ENCODE peak calls at places on chromosomes 2 and 18, in four cellular contexts. One of them, this sample, is unnamed.
A peak's percentile ranks its signal among the peaks of the same experiment; 100 is the strongest.

GRCh38 chr2:159265171-159265576 is 21.3 kb downstream of the WDSUB1 start:
- DNase-seq in GM12878: no peak
- DNase-seq in keratinocyte: no peak
- DNase-seq in heart left ventricle: no peak
- DNase-seq in this sample: no peak

GRCh38 chr2:40955635-40956034 is 503.7 kb upstream of the SLC8A1 start:
- DNase-seq in GM12878: no peak
- DNase-seq in keratinocyte: no peak
- DNase-seq in heart left ventricle: no peak
- DNase-seq in this sample: no peak

GRCh38 chr2:99635710-99636431 is 146.1 kb upstream of the REV1 start:
- DNase-seq in GM12878: no peak
- DNase-seq in keratinocyte: no peak
- DNase-seq in heart left ventricle: peak; percentile 62
- DNase-seq in this sample: peak; percentile 82

GRCh38 chr2:10419553-10420257 is 28.4 kb downstream of the ODC1 start:
- DNase-seq in GM12878: no peak
- DNase-seq in keratinocyte: no peak
- DNase-seq in heart left ventricle: no peak
- DNase-seq in this sample: no peak

GRCh38 chr2:47520825-47521665 is 118.1 kb downstream of the MSH2 start:
- DNase-seq in GM12878: peak; percentile 28
- DNase-seq in keratinocyte: no peak
- DNase-seq in heart left ventricle: peak; percentile 24
- DNase-seq in this sample: peak; percentile 59

GRCh38 chr2:96325884-96326255 is 753 bp downstream of the ITPRIPL1 start:
- DNase-seq in GM12878: no peak
- DNase-seq in keratinocyte: no peak
- DNase-seq in heart left ventricle: no peak
- DNase-seq in this sample: no peak

GRCh38 chr2:223460774-223461211 is 141.4 kb downstream of the SCG2 start:
- DNase-seq in GM12878: no peak
- DNase-seq in keratinocyte: peak; percentile 15
- DNase-seq in heart left ventricle: no peak
- DNase-seq in this sample: no peak

GRCh38 chr18:5868218-5868904 is 27.0 kb downstream of the TMEM200C start:
- DNase-seq in GM12878: peak; percentile 16
- DNase-seq in keratinocyte: peak; percentile 28
- DNase-seq in heart left ventricle: peak; percentile 65
- DNase-seq in this sample: peak; percentile 34

GRCh38 chr18:77248873-77249582 is 620 bp upstream of the GALR1 start:
- DNase-seq in GM12878: no peak
- DNase-seq in keratinocyte: no peak
- DNase-seq in heart left ventricle: no peak
- DNase-seq in this sample: no peak

GRCh38 chr2:16774980-16775963 is 109.6 kb upstream of the CYRIA start:
- DNase-seq in GM12878: no peak
- DNase-seq in keratinocyte: no peak
- DNase-seq in heart left ventricle: no peak
- DNase-seq in this sample: no peak

GRCh38 chr2:58856100-58856499 is 615.0 kb upstream of the FANCL start:
- DNase-seq in GM12878: no peak
- DNase-seq in keratinocyte: no peak
- DNase-seq in heart left ventricle: no peak
- DNase-seq in this sample: no peak

GRCh38 chr2:58852905-58853304 is 611.8 kb upstream of the FANCL start:
- DNase-seq in GM12878: no peak
- DNase-seq in keratinocyte: no peak
- DNase-seq in heart left ventricle: no peak
- DNase-seq in this sample: no peak

GRCh38 chr2:58852243-58852642 is 611.1 kb upstream of the FANCL start:
- DNase-seq in GM12878: no peak
- DNase-seq in keratinocyte: no peak
- DNase-seq in heart left ventricle: no peak
- DNase-seq in this sample: no peak

GRCh38 chr2:58851598-58851997 is 610.5 kb upstream of the FANCL start:
- DNase-seq in GM12878: no peak
- DNase-seq in keratinocyte: no peak
- DNase-seq in heart left ventricle: no peak
- DNase-seq in this sample: no peak

GRCh38 chr2:58853420-58853819 is 612.3 kb upstream of the FANCL start:
- DNase-seq in GM12878: no peak
- DNase-seq in keratinocyte: no peak
- DNase-seq in heart left ventricle: no peak
- DNase-seq in this sample: no peak
- TF ChIP-seq CTCF in GM12878: no peak
- TF ChIP-seq CTCF in keratinocyte: no peak
- TF ChIP-seq CTCF in heart left ventricle: no peak
- TF ChIP-seq CTCF in this sample: no peak

GRCh38 chr18:26575865-26576217 is 27.5 kb upstream of the KCTD1 start:
- DNase-seq in GM12878: no peak
- DNase-seq in keratinocyte: peak; percentile 7
- DNase-seq in heart left ventricle: no peak
- DNase-seq in this sample: no peak
- H3K4me3 ChIP-seq in GM12878: no peak overlapping the region
- H3K4me3 ChIP-seq in keratinocyte: peak overlapping the region; percentile 32
- H3K4me3 ChIP-seq in heart left ventricle: no peak overlapping the region
- H3K4me3 ChIP-seq in this sample: peak overlapping the region; percentile 63

GRCh38 chr2:22458439-22458838 is 926.5 kb upstream of the KLHL29 start:
- DNase-seq in GM12878: no peak
- DNase-seq in keratinocyte: no peak
- DNase-seq in heart left ventricle: no peak
- DNase-seq in this sample: no peak
- H3K9me3 ChIP-seq in GM12878: no peaks in the 10 kb centered on the region
- H3K9me3 ChIP-seq in keratinocyte: no peaks in the 10 kb centered on the region
- H3K9me3 ChIP-seq in heart left ventricle: no peaks in the 10 kb centered on the region
- H3K9me3 ChIP-seq in this sample: no peaks in the 10 kb centered on the region

DNA sequence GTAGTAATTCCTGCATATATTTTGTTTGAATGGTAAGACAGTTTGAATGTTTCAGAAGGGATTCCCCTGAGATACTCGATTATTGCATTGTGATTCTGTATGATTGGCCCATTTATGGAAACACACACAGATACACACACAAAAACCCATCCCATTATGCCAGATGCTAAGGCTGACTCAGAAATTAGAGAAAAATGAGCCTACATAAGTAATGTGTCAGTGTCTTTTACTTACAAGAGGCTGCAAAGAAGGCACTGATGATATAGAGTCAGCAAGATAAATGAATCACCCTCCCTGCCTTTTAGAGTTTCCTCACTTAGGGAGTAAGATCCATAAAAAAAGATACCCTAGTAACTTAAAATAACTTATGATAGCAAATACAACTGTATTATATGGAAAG is 1481.1 kb upstream of the ACVR2A start:
- DNase-seq in GM12878: no peak
- DNase-seq in keratinocyte: no peak
- DNase-seq in heart left ventricle: no peak
- DNase-seq in this sample: no peak
- TF ChIP-seq CTCF in GM12878: no peak
- TF ChIP-seq CTCF in keratinocyte: no peak
- TF ChIP-seq CTCF in heart left ventricle: no peak
- TF ChIP-seq CTCF in this sample: no peak

GRCh38 chr2:160397530-160397865 is 96.1 kb downstream of the RBMS1 start:
- DNase-seq in GM12878: no peak
- DNase-seq in keratinocyte: no peak
- DNase-seq in heart left ventricle: no peak
- DNase-seq in this sample: no peak

GRCh38 chr2:160390544-160391258 is 102.9 kb downstream of the RBMS1 start:
- DNase-seq in GM12878: no peak
- DNase-seq in keratinocyte: no peak
- DNase-seq in heart left ventricle: no peak
- DNase-seq in this sample: no peak

GRCh38 chr2:160389875-160390274 is 103.7 kb downstream of the RBMS1 start:
- DNase-seq in GM12878: no peak
- DNase-seq in keratinocyte: no peak
- DNase-seq in heart left ventricle: no peak
- DNase-seq in this sample: no peak

GRCh38 chr2:160392201-160392600 is 101.4 kb downstream of the RBMS1 start:
- DNase-seq in GM12878: no peak
- DNase-seq in keratinocyte: no peak
- DNase-seq in heart left ventricle: no peak
- DNase-seq in this sample: no peak

DNA sequence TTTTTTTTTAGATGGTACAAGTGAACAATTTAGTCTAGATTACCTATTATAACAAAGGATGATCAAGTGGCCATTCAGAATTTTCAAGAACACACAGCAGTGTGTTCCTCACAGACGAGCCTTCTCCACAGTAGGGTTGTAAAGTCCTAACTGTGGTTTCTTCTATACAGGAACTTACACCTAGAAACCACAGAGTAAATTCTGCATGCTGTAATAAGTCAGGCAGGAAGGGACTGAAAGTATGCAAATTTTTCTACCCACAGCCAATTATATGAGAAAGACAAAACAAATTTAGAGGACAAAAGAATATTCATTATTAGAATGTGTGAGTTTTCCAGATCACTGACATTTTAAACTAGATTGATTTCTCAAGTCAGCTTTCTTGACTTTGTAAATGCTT is 99.5 kb downstream of the RBMS1 start:
- DNase-seq in GM12878: peak; percentile 26
- DNase-seq in keratinocyte: no peak
- DNase-seq in heart left ventricle: no peak
- DNase-seq in this sample: no peak
- H3K4me3 ChIP-seq in GM12878: no peak overlapping the region
- H3K4me3 ChIP-seq in keratinocyte: no peak overlapping the region
- H3K4me3 ChIP-seq in heart left ventricle: no peak overlapping the region
- H3K4me3 ChIP-seq in this sample: no peak overlapping the region

GRCh38 chr2:238776003-238776640 is 71.8 kb upstream of the TWIST2 start:
- DNase-seq in GM12878: no peak
- DNase-seq in keratinocyte: no peak
- DNase-seq in heart left ventricle: no peak
- DNase-seq in this sample: no peak
- H3K9me3 ChIP-seq in GM12878: no peaks in the 10 kb centered on the region
- H3K9me3 ChIP-seq in keratinocyte: peaks cover 12% of the 10 kb centered on the region
- H3K9me3 ChIP-seq in heart left ventricle: no peaks in the 10 kb centered on the region
- H3K9me3 ChIP-seq in this sample: no peaks in the 10 kb centered on the region

DNA sequence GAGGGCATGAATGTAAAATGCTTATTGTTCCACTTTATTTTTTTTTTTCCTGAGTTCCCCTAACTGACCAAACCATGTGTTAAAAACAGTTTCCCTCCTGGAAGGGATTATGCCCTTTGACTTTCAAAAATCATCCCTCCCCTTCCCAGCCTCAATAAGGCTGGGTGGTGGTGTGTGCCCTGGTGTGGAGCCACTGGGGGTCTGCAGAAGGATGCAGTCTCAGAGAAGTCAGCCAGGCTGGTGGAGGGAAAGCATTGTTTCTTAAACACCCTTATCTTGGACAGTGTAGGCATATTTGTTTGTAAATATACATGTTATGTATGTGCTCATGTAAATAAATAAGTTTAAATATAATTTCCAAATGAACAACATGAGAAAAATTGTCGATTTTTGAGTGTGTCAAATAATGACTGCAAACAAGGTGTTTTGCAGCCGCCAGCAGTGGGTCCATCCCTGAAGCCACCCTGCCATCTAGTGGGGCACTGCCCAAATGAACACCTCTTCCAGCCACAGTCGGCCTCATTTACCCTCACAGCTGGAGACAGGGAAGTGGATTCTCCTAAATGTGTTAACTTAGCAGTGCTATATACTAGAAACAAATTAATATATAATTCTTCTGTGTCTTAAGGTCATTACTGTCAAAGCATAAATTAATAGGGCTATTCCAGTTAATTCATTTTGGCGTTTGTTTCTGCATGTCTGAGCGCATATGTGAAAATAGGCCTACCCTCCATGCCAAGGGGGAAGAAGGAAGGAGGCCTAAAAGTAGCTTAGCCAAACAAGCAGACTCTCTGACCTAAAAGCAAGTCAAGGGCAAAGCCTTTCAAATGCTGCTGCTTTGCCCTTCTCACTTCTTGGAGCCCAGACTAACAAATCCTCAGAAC is 209.6 kb upstream of the PIK3C3 start:
- DNase-seq in GM12878: no peak
- DNase-seq in keratinocyte: no peak
- DNase-seq in heart left ventricle: peak; percentile 11
- DNase-seq in this sample: no peak
- TF ChIP-seq CTCF in GM12878: peak; percentile 66
- TF ChIP-seq CTCF in keratinocyte: peak; percentile 75
- TF ChIP-seq CTCF in heart left ventricle: peak; percentile 61
- TF ChIP-seq CTCF in this sample: peak; percentile 36

DNA sequence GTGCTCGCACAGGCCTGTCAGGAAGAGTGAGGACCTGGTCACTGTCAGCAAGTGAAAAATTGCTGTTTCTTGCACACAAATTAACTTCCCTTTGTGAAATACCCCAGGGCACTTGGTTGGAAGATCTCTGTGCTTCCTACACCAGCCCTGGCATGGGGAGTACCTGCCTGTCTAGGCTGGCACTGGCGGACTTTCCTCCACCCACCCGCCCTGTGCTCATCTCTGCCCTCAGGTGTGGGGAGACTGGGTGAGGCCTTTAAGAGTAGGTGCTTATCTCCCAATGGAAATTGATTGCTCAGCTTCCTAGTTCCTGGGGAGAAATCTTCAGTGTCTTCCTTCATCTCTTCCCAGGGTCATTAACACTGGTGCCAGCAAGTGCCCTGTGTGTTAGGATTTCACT is 42.1 kb downstream of the IMPA2 start:
- DNase-seq in GM12878: no peak
- DNase-seq in keratinocyte: peak; percentile 54
- DNase-seq in heart left ventricle: no peak
- DNase-seq in this sample: no peak
- H3K4me3 ChIP-seq in GM12878: no peak overlapping the region
- H3K4me3 ChIP-seq in keratinocyte: no peak overlapping the region
- H3K4me3 ChIP-seq in heart left ventricle: no peak overlapping the region
- H3K4me3 ChIP-seq in this sample: no peak overlapping the region

GRCh38 chr2:5052905-5053304 is 639.3 kb upstream of the SOX11 start:
- DNase-seq in GM12878: no peak
- DNase-seq in keratinocyte: no peak
- DNase-seq in heart left ventricle: no peak
- DNase-seq in this sample: no peak

GRCh38 chr2:5060956-5061355 is 631.2 kb upstream of the SOX11 start:
- DNase-seq in GM12878: no peak
- DNase-seq in keratinocyte: no peak
- DNase-seq in heart left ventricle: no peak
- DNase-seq in this sample: no peak

GRCh38 chr2:5057895-5058294 is 634.3 kb upstream of the SOX11 start:
- DNase-seq in GM12878: no peak
- DNase-seq in keratinocyte: no peak
- DNase-seq in heart left ventricle: no peak
- DNase-seq in this sample: no peak
- H3K9me3 ChIP-seq in GM12878: no peaks in the 10 kb centered on the region
- H3K9me3 ChIP-seq in keratinocyte: no peaks in the 10 kb centered on the region
- H3K9me3 ChIP-seq in heart left ventricle: no peaks in the 10 kb centered on the region
- H3K9me3 ChIP-seq in this sample: no peaks in the 10 kb centered on the region